ENCODE peak calls at places on chromosomes 2 and 18, in nine cellular contexts. One of them, this sample, is unnamed.

GRCh38 chr2:120330946-120331822 is 14.8 kb upstream of the INHBB start:
- DNase-seq in ovary: no peak
- DNase-seq in endothelial cell of umbilical vein: no peak
- DNase-seq in right atrium auricular region: no peak
- DNase-seq in upper lobe of left lung: no peak
- DNase-seq in HL-60: no peak
- DNase-seq in heart right ventricle: no peak
- DNase-seq in brain microvascular endothelial cell: no peak
- DNase-seq in uterus: no peak
- DNase-seq in this sample: no peak

GRCh38 chr2:132538331-132538855 is 121.8 kb downstream of the GPR39 start:
- DNase-seq in ovary: no peak
- DNase-seq in endothelial cell of umbilical vein: no peak
- DNase-seq in right atrium auricular region: peak; percentile 7
- DNase-seq in upper lobe of left lung: no peak
- DNase-seq in HL-60: no peak
- DNase-seq in heart right ventricle: no peak
- DNase-seq in brain microvascular endothelial cell: no peak
- DNase-seq in uterus: no peak
- DNase-seq in this sample: no peak

GRCh38 chr2:236790991-236791390 is 221.4 kb downstream of the ACKR3 start:
- DNase-seq in ovary: no peak
- DNase-seq in endothelial cell of umbilical vein: no peak
- DNase-seq in right atrium auricular region: no peak
- DNase-seq in upper lobe of left lung: no peak
- DNase-seq in HL-60: no peak
- DNase-seq in heart right ventricle: no peak
- DNase-seq in brain microvascular endothelial cell: no peak
- DNase-seq in uterus: no peak
- DNase-seq in this sample: no peak

GRCh38 chr18:56458770-56459450 is 179.5 kb downstream of the TXNL1 start:
- DNase-seq in ovary: no peak
- DNase-seq in endothelial cell of umbilical vein: no peak
- DNase-seq in right atrium auricular region: no peak
- DNase-seq in upper lobe of left lung: no peak
- DNase-seq in HL-60: no peak
- DNase-seq in heart right ventricle: no peak
- DNase-seq in brain microvascular endothelial cell: no peak
- DNase-seq in uterus: no peak
- DNase-seq in this sample: no peak

GRCh38 chr2:226515344-226516055 is 284.1 kb downstream of the IRS1 start:
- DNase-seq in ovary: no peak
- DNase-seq in endothelial cell of umbilical vein: no peak
- DNase-seq in right atrium auricular region: no peak
- DNase-seq in upper lobe of left lung: no peak
- DNase-seq in HL-60: no peak
- DNase-seq in heart right ventricle: no peak
- DNase-seq in brain microvascular endothelial cell: no peak
- DNase-seq in uterus: no peak
- DNase-seq in this sample: no peak

GRCh38 chr18:50982802-50983179 is 15.0 kb downstream of the ELAC1 start:
- DNase-seq in ovary: no peak
- DNase-seq in endothelial cell of umbilical vein: no peak
- DNase-seq in right atrium auricular region: no peak
- DNase-seq in upper lobe of left lung: no peak
- DNase-seq in HL-60: no peak
- DNase-seq in heart right ventricle: no peak
- DNase-seq in brain microvascular endothelial cell: peak; percentile 4
- DNase-seq in uterus: no peak
- DNase-seq in this sample: no peak

GRCh38 chr2:854460-854859 is 96.2 kb upstream of the SNTG2 start:
- DNase-seq in ovary: peak; percentile 48
- DNase-seq in endothelial cell of umbilical vein: no peak
- DNase-seq in right atrium auricular region: no peak
- DNase-seq in upper lobe of left lung: no peak
- DNase-seq in HL-60: no peak
- DNase-seq in heart right ventricle: no peak
- DNase-seq in brain microvascular endothelial cell: peak; percentile 16
- DNase-seq in uterus: peak; percentile 25
- DNase-seq in this sample: no peak

GRCh38 chr18:10822457-10822856 is 296.6 kb downstream of the NAPG start:
- DNase-seq in ovary: no peak
- DNase-seq in endothelial cell of umbilical vein: no peak
- DNase-seq in right atrium auricular region: no peak
- DNase-seq in upper lobe of left lung: no peak
- DNase-seq in HL-60: no peak
- DNase-seq in heart right ventricle: no peak
- DNase-seq in brain microvascular endothelial cell: no peak
- DNase-seq in uterus: no peak
- DNase-seq in this sample: no peak

GRCh38 chr2:66445781-66446177 is 10.9 kb downstream of the MEIS1 start:
- DNase-seq in ovary: peak; percentile 59
- DNase-seq in endothelial cell of umbilical vein: no peak
- DNase-seq in right atrium auricular region: no peak
- DNase-seq in upper lobe of left lung: no peak
- DNase-seq in HL-60: no peak
- DNase-seq in heart right ventricle: peak; percentile 36
- DNase-seq in brain microvascular endothelial cell: no peak
- DNase-seq in uterus: no peak
- DNase-seq in this sample: no peak

GRCh38 chr18:9782073-9782857 is 74.2 kb downstream of the RAB31 start:
- DNase-seq in ovary: no peak
- DNase-seq in endothelial cell of umbilical vein: no peak
- DNase-seq in right atrium auricular region: no peak
- DNase-seq in upper lobe of left lung: peak; percentile 23
- DNase-seq in HL-60: peak; percentile 96
- DNase-seq in heart right ventricle: no peak
- DNase-seq in brain microvascular endothelial cell: peak; percentile 77
- DNase-seq in uterus: no peak
- DNase-seq in this sample: peak; percentile 34

DNA sequence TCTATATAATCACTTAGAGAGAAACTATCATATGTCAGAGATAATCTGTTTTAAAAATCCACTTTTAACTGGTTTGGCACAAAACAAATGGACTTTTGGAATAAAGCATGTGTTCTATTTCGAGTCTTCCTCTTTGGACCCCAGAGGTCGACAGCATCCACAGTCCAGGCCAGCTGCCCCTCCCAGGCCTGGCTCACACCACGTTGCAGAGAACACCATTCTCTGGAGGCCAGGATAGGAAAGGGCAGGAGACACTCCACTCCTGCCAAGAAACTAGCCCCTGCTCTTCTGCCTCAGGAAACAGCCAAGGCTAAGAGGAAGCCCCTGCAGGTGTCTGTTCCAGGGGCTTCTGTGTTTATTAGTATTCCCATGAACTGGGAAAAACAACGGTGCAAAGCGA is 456.6 kb upstream of the ID2 start:
- DNase-seq in ovary: peak; percentile 60
- DNase-seq in endothelial cell of umbilical vein: no peak
- DNase-seq in right atrium auricular region: no peak
- DNase-seq in upper lobe of left lung: no peak
- DNase-seq in HL-60: no peak
- DNase-seq in heart right ventricle: peak; percentile 37
- DNase-seq in brain microvascular endothelial cell: no peak
- DNase-seq in uterus: no peak
- DNase-seq in this sample: no peak
- TF ChIP-seq CTCF in ovary: no peak
- TF ChIP-seq CTCF in endothelial cell of umbilical vein: no peak
- TF ChIP-seq CTCF in right atrium auricular region: no peak
- TF ChIP-seq CTCF in upper lobe of left lung: no peak
- TF ChIP-seq CTCF in HL-60: no peak
- TF ChIP-seq CTCF in heart right ventricle: no peak
- TF ChIP-seq CTCF in brain microvascular endothelial cell: no peak
- TF ChIP-seq CTCF in uterus: no peak
- TF ChIP-seq CTCF in this sample: no peak

DNA sequence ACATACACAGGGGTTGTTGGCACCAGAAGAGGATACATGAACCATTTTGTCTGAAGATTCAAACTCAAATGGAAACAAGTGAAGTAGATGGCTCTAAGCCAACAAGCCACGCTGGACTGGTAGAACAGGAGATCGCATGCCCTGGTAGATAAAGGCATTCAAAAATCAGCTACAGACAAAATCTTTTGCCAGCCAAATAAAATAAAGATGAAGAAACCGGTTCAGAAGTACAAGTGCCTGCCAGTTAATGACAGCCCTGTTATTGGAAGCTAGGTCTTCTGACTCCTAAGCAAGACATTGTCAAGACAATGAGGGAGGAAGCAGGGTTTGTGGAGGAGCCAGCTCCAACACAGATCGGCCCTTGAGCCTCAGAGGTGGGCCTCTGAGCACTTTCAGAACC is 52.3 kb downstream of the EHD3 start:
- DNase-seq in ovary: no peak
- DNase-seq in endothelial cell of umbilical vein: peak; percentile 68
- DNase-seq in right atrium auricular region: no peak
- DNase-seq in upper lobe of left lung: no peak
- DNase-seq in HL-60: no peak
- DNase-seq in heart right ventricle: no peak
- DNase-seq in brain microvascular endothelial cell: no peak
- DNase-seq in uterus: no peak
- DNase-seq in this sample: no peak
- H3K27ac ChIP-seq in ovary: no peak overlapping the region
- H3K27ac ChIP-seq in endothelial cell of umbilical vein: no peak overlapping the region
- H3K27ac ChIP-seq in right atrium auricular region: no peak overlapping the region
- H3K27ac ChIP-seq in upper lobe of left lung: no peak overlapping the region
- H3K27ac ChIP-seq in HL-60: no peak overlapping the region
- H3K27ac ChIP-seq in heart right ventricle: no peak overlapping the region
- H3K27ac ChIP-seq in brain microvascular endothelial cell: no peak overlapping the region
- H3K27ac ChIP-seq in uterus: no peak overlapping the region
- H3K27ac ChIP-seq in this sample: no peak overlapping the region

GRCh38 chr2:20677301-20678176 is 10.6 kb downstream of the GDF7 start:
- DNase-seq in ovary: no peak
- DNase-seq in endothelial cell of umbilical vein: peak; percentile 35
- DNase-seq in right atrium auricular region: no peak
- DNase-seq in upper lobe of left lung: no peak
- DNase-seq in HL-60: no peak
- DNase-seq in heart right ventricle: no peak
- DNase-seq in brain microvascular endothelial cell: no peak
- DNase-seq in uterus: no peak
- DNase-seq in this sample: no peak
- TF ChIP-seq CTCF in ovary: no peak
- TF ChIP-seq CTCF in endothelial cell of umbilical vein: peak; percentile 15
- TF ChIP-seq CTCF in right atrium auricular region: no peak
- TF ChIP-seq CTCF in upper lobe of left lung: no peak
- TF ChIP-seq CTCF in HL-60: no peak
- TF ChIP-seq CTCF in heart right ventricle: no peak
- TF ChIP-seq CTCF in brain microvascular endothelial cell: peak; percentile 40
- TF ChIP-seq CTCF in uterus: no peak
- TF ChIP-seq CTCF in this sample: peak; percentile 12

DNA sequence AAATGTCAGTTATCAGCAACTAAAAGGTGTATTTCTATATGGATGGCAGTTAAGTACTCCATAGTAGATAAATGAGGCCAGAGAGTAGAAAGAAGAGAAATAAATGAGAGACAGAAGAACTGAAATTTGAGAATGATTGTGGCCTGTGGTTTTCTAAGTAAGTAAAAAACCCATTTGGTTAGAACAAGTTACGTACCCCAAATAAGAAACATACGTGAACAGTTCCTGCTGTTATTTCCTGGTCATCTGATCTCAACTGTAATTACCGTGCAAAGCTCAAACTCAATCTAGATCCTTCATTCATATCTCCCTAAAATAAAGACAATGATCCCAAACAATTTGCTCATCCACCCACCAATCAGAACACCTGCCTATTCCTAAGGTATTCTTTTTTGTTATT is 181.3 kb downstream of the PID1 start:
- DNase-seq in ovary: no peak
- DNase-seq in endothelial cell of umbilical vein: no peak
- DNase-seq in right atrium auricular region: no peak
- DNase-seq in upper lobe of left lung: no peak
- DNase-seq in HL-60: no peak
- DNase-seq in heart right ventricle: no peak
- DNase-seq in brain microvascular endothelial cell: no peak
- DNase-seq in uterus: no peak
- DNase-seq in this sample: no peak
- H3K27ac ChIP-seq in ovary: no peak overlapping the region
- H3K27ac ChIP-seq in endothelial cell of umbilical vein: no peak overlapping the region
- H3K27ac ChIP-seq in right atrium auricular region: no peak overlapping the region
- H3K27ac ChIP-seq in upper lobe of left lung: no peak overlapping the region
- H3K27ac ChIP-seq in HL-60: no peak overlapping the region
- H3K27ac ChIP-seq in heart right ventricle: no peak overlapping the region
- H3K27ac ChIP-seq in brain microvascular endothelial cell: no peak overlapping the region
- H3K27ac ChIP-seq in uterus: no peak overlapping the region
- H3K27ac ChIP-seq in this sample: no peak overlapping the region

GRCh38 chr2:72325592-72326422 is 178.1 kb upstream of the CYP26B1 start:
- DNase-seq in ovary: no peak
- DNase-seq in endothelial cell of umbilical vein: peak; percentile 36
- DNase-seq in right atrium auricular region: no peak
- DNase-seq in upper lobe of left lung: no peak
- DNase-seq in HL-60: no peak
- DNase-seq in heart right ventricle: no peak
- DNase-seq in brain microvascular endothelial cell: peak; percentile 6
- DNase-seq in uterus: no peak
- DNase-seq in this sample: peak; percentile 8
- TF ChIP-seq CTCF in ovary: no peak
- TF ChIP-seq CTCF in endothelial cell of umbilical vein: peak; percentile 53
- TF ChIP-seq CTCF in right atrium auricular region: peak; percentile 35
- TF ChIP-seq CTCF in upper lobe of left lung: peak; percentile 16
- TF ChIP-seq CTCF in HL-60: peak; percentile 72
- TF ChIP-seq CTCF in heart right ventricle: peak; percentile 7
- TF ChIP-seq CTCF in brain microvascular endothelial cell: peak; percentile 83
- TF ChIP-seq CTCF in uterus: no peak
- TF ChIP-seq CTCF in this sample: peak; percentile 43

DNA sequence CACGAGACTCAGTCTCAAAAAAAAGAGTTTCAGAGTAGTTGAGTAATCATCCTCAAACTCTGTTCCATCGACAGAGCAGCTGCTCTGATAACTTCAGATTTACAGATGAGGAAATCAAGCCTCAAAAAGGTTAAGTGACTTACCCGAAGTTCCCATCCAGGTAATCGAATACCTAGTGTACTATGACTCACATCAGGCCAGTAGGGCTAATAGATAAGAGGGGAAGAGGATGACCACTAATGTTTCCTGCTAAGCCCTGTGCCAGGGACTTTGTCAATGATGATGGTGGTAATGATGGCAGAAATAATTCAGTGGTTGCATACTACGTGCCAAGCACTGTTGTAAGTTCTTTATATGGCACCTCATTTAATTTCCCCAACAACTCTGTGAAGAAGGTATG is 80.9 kb downstream of the PLB1 start:
- DNase-seq in ovary: no peak
- DNase-seq in endothelial cell of umbilical vein: no peak
- DNase-seq in right atrium auricular region: no peak
- DNase-seq in upper lobe of left lung: no peak
- DNase-seq in HL-60: no peak
- DNase-seq in heart right ventricle: no peak
- DNase-seq in brain microvascular endothelial cell: no peak
- DNase-seq in uterus: no peak
- DNase-seq in this sample: no peak
- H3K27ac ChIP-seq in ovary: no peak overlapping the region
- H3K27ac ChIP-seq in endothelial cell of umbilical vein: no peak overlapping the region
- H3K27ac ChIP-seq in right atrium auricular region: no peak overlapping the region
- H3K27ac ChIP-seq in upper lobe of left lung: no peak overlapping the region
- H3K27ac ChIP-seq in HL-60: no peak overlapping the region
- H3K27ac ChIP-seq in heart right ventricle: no peak overlapping the region
- H3K27ac ChIP-seq in brain microvascular endothelial cell: no peak overlapping the region
- H3K27ac ChIP-seq in uterus: no peak overlapping the region
- H3K27ac ChIP-seq in this sample: no peak overlapping the region